ENCODE peak calls at places on chromosomes 5 and 9, in ten cellular contexts. One of them, this sample, is unnamed.

GRCh38 chr5:138192826-138193225 is 13.9 kb downstream of the KIF20A start:
- DNase-seq in CD8-positive, alpha-beta T cell: no peak
- DNase-seq in omental fat pad: no peak
- DNase-seq in tibial artery: no peak
- DNase-seq in H9: no peak
- DNase-seq in nephron progenitor cell: no peak
- DNase-seq in GM13977: no peak
- DNase-seq in mesothelial cell of epicardium: no peak
- DNase-seq in neural progenitor cell: no peak
- DNase-seq in heart left ventricle: no peak
- DNase-seq in this sample: no peak

GRCh38 chr5:119291056-119291455 is 64.8 kb upstream of the TNFAIP8 start:
- DNase-seq in CD8-positive, alpha-beta T cell: no peak
- DNase-seq in omental fat pad: no peak
- DNase-seq in tibial artery: no peak
- DNase-seq in H9: no peak
- DNase-seq in nephron progenitor cell: no peak
- DNase-seq in GM13977: no peak
- DNase-seq in mesothelial cell of epicardium: no peak
- DNase-seq in neural progenitor cell: no peak
- DNase-seq in heart left ventricle: no peak
- DNase-seq in this sample: no peak

GRCh38 chr5:6576861-6577501 is 55.9 kb downstream of the NSUN2 start:
- DNase-seq in CD8-positive, alpha-beta T cell: no peak
- DNase-seq in omental fat pad: no peak
- DNase-seq in tibial artery: no peak
- DNase-seq in H9: peak
- DNase-seq in nephron progenitor cell: no peak
- DNase-seq in GM13977: peak
- DNase-seq in mesothelial cell of epicardium: no peak
- DNase-seq in neural progenitor cell: peak
- DNase-seq in heart left ventricle: no peak
- DNase-seq in this sample: no peak

GRCh38 chr5:154793599-154794524 is 38.7 kb downstream of the LARP1 start:
- DNase-seq in CD8-positive, alpha-beta T cell: no peak
- DNase-seq in omental fat pad: no peak
- DNase-seq in tibial artery: no peak
- DNase-seq in H9: no peak
- DNase-seq in nephron progenitor cell: no peak
- DNase-seq in GM13977: no peak
- DNase-seq in mesothelial cell of epicardium: no peak
- DNase-seq in neural progenitor cell: no peak
- DNase-seq in heart left ventricle: no peak
- DNase-seq in this sample: no peak

GRCh38 chr9:38033956-38034355 is 35.1 kb downstream of the SHB start:
- DNase-seq in CD8-positive, alpha-beta T cell: no peak
- DNase-seq in omental fat pad: no peak
- DNase-seq in tibial artery: no peak
- DNase-seq in H9: no peak
- DNase-seq in nephron progenitor cell: no peak
- DNase-seq in GM13977: no peak
- DNase-seq in mesothelial cell of epicardium: no peak
- DNase-seq in neural progenitor cell: no peak
- DNase-seq in heart left ventricle: no peak
- DNase-seq in this sample: no peak

GRCh38 chr5:90621848-90622247 is 63.3 kb downstream of the ADGRV1 start:
- DNase-seq in CD8-positive, alpha-beta T cell: no peak
- DNase-seq in omental fat pad: no peak
- DNase-seq in tibial artery: no peak
- DNase-seq in H9: no peak
- DNase-seq in nephron progenitor cell: no peak
- DNase-seq in GM13977: no peak
- DNase-seq in mesothelial cell of epicardium: no peak
- DNase-seq in neural progenitor cell: no peak
- DNase-seq in heart left ventricle: no peak
- DNase-seq in this sample: no peak

GRCh38 chr9:99595796-99596195 is 225.9 kb upstream of the NR4A3 start:
- DNase-seq in CD8-positive, alpha-beta T cell: no peak
- DNase-seq in omental fat pad: no peak
- DNase-seq in tibial artery: no peak
- DNase-seq in H9: no peak
- DNase-seq in nephron progenitor cell: no peak
- DNase-seq in GM13977: peak
- DNase-seq in mesothelial cell of epicardium: no peak
- DNase-seq in neural progenitor cell: no peak
- DNase-seq in heart left ventricle: no peak
- DNase-seq in this sample: no peak

GRCh38 chr5:54259090-54259489 is 51.3 kb downstream of the ARL15 start:
- DNase-seq in CD8-positive, alpha-beta T cell: no peak
- DNase-seq in omental fat pad: no peak
- DNase-seq in tibial artery: no peak
- DNase-seq in H9: no peak
- DNase-seq in nephron progenitor cell: no peak
- DNase-seq in GM13977: no peak
- DNase-seq in mesothelial cell of epicardium: no peak
- DNase-seq in neural progenitor cell: no peak
- DNase-seq in heart left ventricle: no peak
- DNase-seq in this sample: no peak

GRCh38 chr5:86679529-86679928 is 61.8 kb downstream of the COX7C start:
- DNase-seq in CD8-positive, alpha-beta T cell: no peak
- DNase-seq in omental fat pad: no peak
- DNase-seq in tibial artery: peak
- DNase-seq in H9: no peak
- DNase-seq in nephron progenitor cell: peak
- DNase-seq in GM13977: peak
- DNase-seq in mesothelial cell of epicardium: no peak
- DNase-seq in neural progenitor cell: peak
- DNase-seq in heart left ventricle: peak
- DNase-seq in this sample: peak

GRCh38 chr5:39197556-39197955 is 21.8 kb downstream of the FYB1 start:
- DNase-seq in CD8-positive, alpha-beta T cell: no peak
- DNase-seq in omental fat pad: no peak
- DNase-seq in tibial artery: no peak
- DNase-seq in H9: no peak
- DNase-seq in nephron progenitor cell: no peak
- DNase-seq in GM13977: no peak
- DNase-seq in mesothelial cell of epicardium: no peak
- DNase-seq in neural progenitor cell: no peak
- DNase-seq in heart left ventricle: no peak
- DNase-seq in this sample: no peak

GRCh38 chr5:74055446-74056097 is 429.6 kb downstream of the ARHGEF28 start:
- DNase-seq in CD8-positive, alpha-beta T cell: no peak
- DNase-seq in omental fat pad: no peak
- DNase-seq in tibial artery: no peak
- DNase-seq in H9: no peak
- DNase-seq in nephron progenitor cell: no peak
- DNase-seq in GM13977: no peak
- DNase-seq in mesothelial cell of epicardium: no peak
- DNase-seq in neural progenitor cell: no peak
- DNase-seq in heart left ventricle: no peak
- DNase-seq in this sample: no peak

GRCh38 chr5:74052441-74052840 is 426.4 kb downstream of the ARHGEF28 start:
- DNase-seq in CD8-positive, alpha-beta T cell: no peak
- DNase-seq in omental fat pad: no peak
- DNase-seq in tibial artery: no peak
- DNase-seq in H9: no peak
- DNase-seq in nephron progenitor cell: no peak
- DNase-seq in GM13977: no peak
- DNase-seq in mesothelial cell of epicardium: no peak
- DNase-seq in neural progenitor cell: no peak
- DNase-seq in heart left ventricle: no peak
- DNase-seq in this sample: no peak

GRCh38 chr5:74056102-74056788 is 430.2 kb downstream of the ARHGEF28 start:
- DNase-seq in CD8-positive, alpha-beta T cell: no peak
- DNase-seq in omental fat pad: no peak
- DNase-seq in tibial artery: no peak
- DNase-seq in H9: no peak
- DNase-seq in nephron progenitor cell: no peak
- DNase-seq in GM13977: no peak
- DNase-seq in mesothelial cell of epicardium: no peak
- DNase-seq in neural progenitor cell: no peak
- DNase-seq in heart left ventricle: no peak
- DNase-seq in this sample: no peak

GRCh38 chr5:74054139-74054538 is 428.1 kb downstream of the ARHGEF28 start:
- DNase-seq in CD8-positive, alpha-beta T cell: no peak
- DNase-seq in omental fat pad: no peak
- DNase-seq in tibial artery: no peak
- DNase-seq in H9: no peak
- DNase-seq in nephron progenitor cell: no peak
- DNase-seq in GM13977: no peak
- DNase-seq in mesothelial cell of epicardium: no peak
- DNase-seq in neural progenitor cell: peak
- DNase-seq in heart left ventricle: no peak
- DNase-seq in this sample: no peak

GRCh38 chr5:74056789-74057164 is 430.8 kb downstream of the ARHGEF28 start:
- DNase-seq in CD8-positive, alpha-beta T cell: no peak
- DNase-seq in omental fat pad: no peak
- DNase-seq in tibial artery: no peak
- DNase-seq in H9: no peak
- DNase-seq in nephron progenitor cell: no peak
- DNase-seq in GM13977: no peak
- DNase-seq in mesothelial cell of epicardium: no peak
- DNase-seq in neural progenitor cell: no peak
- DNase-seq in heart left ventricle: no peak
- DNase-seq in this sample: no peak
- TF ChIP-seq CTCF in CD8-positive, alpha-beta T cell: no peak
- TF ChIP-seq CTCF in omental fat pad: no peak
- TF ChIP-seq CTCF in tibial artery: no peak
- TF ChIP-seq CTCF in H9: peak
- TF ChIP-seq CTCF in nephron progenitor cell: no peak
- TF ChIP-seq CTCF in GM13977: peak
- TF ChIP-seq CTCF in mesothelial cell of epicardium: no peak
- TF ChIP-seq CTCF in neural progenitor cell: peak
- TF ChIP-seq CTCF in heart left ventricle: peak
- TF ChIP-seq CTCF in this sample: peak

GRCh38 chr5:74816875-74817274 is 49.3 kb downstream of the FAM169A start:
- DNase-seq in CD8-positive, alpha-beta T cell: no peak
- DNase-seq in omental fat pad: no peak
- DNase-seq in tibial artery: no peak
- DNase-seq in H9: no peak
- DNase-seq in nephron progenitor cell: no peak
- DNase-seq in GM13977: no peak
- DNase-seq in mesothelial cell of epicardium: no peak
- DNase-seq in neural progenitor cell: no peak
- DNase-seq in heart left ventricle: no peak
- DNase-seq in this sample: no peak

DNA sequence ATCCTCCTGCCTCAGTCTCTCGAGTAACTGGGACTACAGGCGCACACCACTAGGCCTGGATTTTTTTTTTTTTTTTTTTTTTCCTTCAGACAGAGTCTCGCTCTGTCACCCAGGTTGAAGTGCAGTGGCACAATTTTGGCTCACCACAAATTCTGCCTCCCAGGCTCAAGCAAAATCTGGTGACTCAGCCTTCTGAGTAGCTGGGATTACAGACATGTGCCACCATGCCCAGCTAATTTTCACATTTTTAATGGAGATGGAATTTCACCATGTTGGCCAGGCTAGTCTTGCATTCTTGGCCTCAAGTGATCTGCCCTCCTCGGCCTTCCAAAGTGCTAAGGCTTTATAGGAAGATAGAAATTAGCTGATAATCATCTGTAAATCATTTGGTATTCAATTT is 43.9 kb downstream of the NSA2 start:
- DNase-seq in CD8-positive, alpha-beta T cell: no peak
- DNase-seq in omental fat pad: no peak
- DNase-seq in tibial artery: no peak
- DNase-seq in H9: no peak
- DNase-seq in nephron progenitor cell: no peak
- DNase-seq in GM13977: no peak
- DNase-seq in mesothelial cell of epicardium: no peak
- DNase-seq in neural progenitor cell: no peak
- DNase-seq in heart left ventricle: no peak
- DNase-seq in this sample: no peak
- TF ChIP-seq CTCF in CD8-positive, alpha-beta T cell: no peak
- TF ChIP-seq CTCF in omental fat pad: no peak
- TF ChIP-seq CTCF in tibial artery: no peak
- TF ChIP-seq CTCF in H9: no peak
- TF ChIP-seq CTCF in nephron progenitor cell: no peak
- TF ChIP-seq CTCF in GM13977: no peak
- TF ChIP-seq CTCF in mesothelial cell of epicardium: no peak
- TF ChIP-seq CTCF in neural progenitor cell: no peak
- TF ChIP-seq CTCF in heart left ventricle: no peak
- TF ChIP-seq CTCF in this sample: no peak

GRCh38 chr9:137912671-137913070 is 35.1 kb downstream of the CACNA1B start:
- DNase-seq in CD8-positive, alpha-beta T cell: no peak
- DNase-seq in omental fat pad: no peak
- DNase-seq in tibial artery: no peak
- DNase-seq in H9: no peak
- DNase-seq in nephron progenitor cell: no peak
- DNase-seq in GM13977: no peak
- DNase-seq in mesothelial cell of epicardium: no peak
- DNase-seq in neural progenitor cell: no peak
- DNase-seq in heart left ventricle: no peak
- DNase-seq in this sample: no peak
- TF ChIP-seq CTCF in CD8-positive, alpha-beta T cell: no peak
- TF ChIP-seq CTCF in omental fat pad: no peak
- TF ChIP-seq CTCF in tibial artery: no peak
- TF ChIP-seq CTCF in H9: no peak
- TF ChIP-seq CTCF in nephron progenitor cell: no peak
- TF ChIP-seq CTCF in GM13977: no peak
- TF ChIP-seq CTCF in mesothelial cell of epicardium: no peak
- TF ChIP-seq CTCF in neural progenitor cell: no peak
- TF ChIP-seq CTCF in heart left ventricle: no peak
- TF ChIP-seq CTCF in this sample: no peak

GRCh38 chr9:135408676-135409254 is 70.8 kb upstream of the PPP1R26 start:
- DNase-seq in CD8-positive, alpha-beta T cell: no peak
- DNase-seq in omental fat pad: no peak
- DNase-seq in tibial artery: no peak
- DNase-seq in H9: no peak
- DNase-seq in nephron progenitor cell: no peak
- DNase-seq in GM13977: no peak
- DNase-seq in mesothelial cell of epicardium: no peak
- DNase-seq in neural progenitor cell: no peak
- DNase-seq in heart left ventricle: no peak
- DNase-seq in this sample: no peak

GRCh38 chr9:135409286-135410200 is 70.0 kb upstream of the PPP1R26 start:
- DNase-seq in CD8-positive, alpha-beta T cell: no peak
- DNase-seq in omental fat pad: no peak
- DNase-seq in tibial artery: no peak
- DNase-seq in H9: no peak
- DNase-seq in nephron progenitor cell: no peak
- DNase-seq in GM13977: no peak
- DNase-seq in mesothelial cell of epicardium: no peak
- DNase-seq in neural progenitor cell: no peak
- DNase-seq in heart left ventricle: no peak
- DNase-seq in this sample: no peak

GRCh38 chr9:135413086-135413375 is 66.6 kb upstream of the PPP1R26 start:
- DNase-seq in CD8-positive, alpha-beta T cell: no peak
- DNase-seq in omental fat pad: no peak
- DNase-seq in tibial artery: no peak
- DNase-seq in H9: no peak
- DNase-seq in nephron progenitor cell: no peak
- DNase-seq in GM13977: no peak
- DNase-seq in mesothelial cell of epicardium: no peak
- DNase-seq in neural progenitor cell: no peak
- DNase-seq in heart left ventricle: no peak
- DNase-seq in this sample: no peak

GRCh38 chr9:135410421-135410820 is 69.2 kb upstream of the PPP1R26 start:
- DNase-seq in CD8-positive, alpha-beta T cell: no peak
- DNase-seq in omental fat pad: no peak
- DNase-seq in tibial artery: no peak
- DNase-seq in H9: no peak
- DNase-seq in nephron progenitor cell: no peak
- DNase-seq in GM13977: no peak
- DNase-seq in mesothelial cell of epicardium: no peak
- DNase-seq in neural progenitor cell: no peak
- DNase-seq in heart left ventricle: no peak
- DNase-seq in this sample: no peak

GRCh38 chr9:135410831-135411473 is 68.6 kb upstream of the PPP1R26 start:
- DNase-seq in CD8-positive, alpha-beta T cell: no peak
- DNase-seq in omental fat pad: no peak
- DNase-seq in tibial artery: no peak
- DNase-seq in H9: peak
- DNase-seq in nephron progenitor cell: no peak
- DNase-seq in GM13977: no peak
- DNase-seq in mesothelial cell of epicardium: no peak
- DNase-seq in neural progenitor cell: peak
- DNase-seq in heart left ventricle: no peak
- DNase-seq in this sample: no peak
- TF ChIP-seq CTCF in CD8-positive, alpha-beta T cell: no peak
- TF ChIP-seq CTCF in omental fat pad: no peak
- TF ChIP-seq CTCF in tibial artery: no peak
- TF ChIP-seq CTCF in H9: peak
- TF ChIP-seq CTCF in nephron progenitor cell: no peak
- TF ChIP-seq CTCF in GM13977: no peak
- TF ChIP-seq CTCF in mesothelial cell of epicardium: no peak
- TF ChIP-seq CTCF in neural progenitor cell: peak
- TF ChIP-seq CTCF in heart left ventricle: no peak
- TF ChIP-seq CTCF in this sample: no peak

This sample was measured in breast epithelium.